ENCODE peak calls at places on chromosomes 6 and 20, in four cellular contexts. J, M, Z and K are unnamed samples.

GRCh38 chr20:23331450-23331849 is 19.1 kb upstream of the NXT1 start:
- DNase-seq in J (no peak), M (no peak), Z (no peak), K (no peak)

GRCh38 chr6:84902354-84902928 is 138.0 kb upstream of the TBX18 start:
- DNase-seq in J (no peak), M (no peak), Z (no peak), K (no peak)

GRCh38 chr6:4906942-4907300 is 96.9 kb downstream of the RPP40 start:
- DNase-seq in J (no peak), M (no peak), Z (no peak), K (no peak)

GRCh38 chr6:6648659-6649343 is 60.3 kb downstream of the LY86 start:
- DNase-seq in J (no peak), M (no peak), Z (no peak), K (no peak)

GRCh38 chr6:158061361-158061708 is 79.7 kb downstream of the SYNJ2 start:
- DNase-seq in J (no peak), M (no peak), Z (no peak), K (no peak)

GRCh38 chr6:10531942-10532341 is 10.8 kb downstream of the GCNT2 start:
- DNase-seq in J (no peak), M (no peak), Z (no peak), K (no peak)

GRCh38 chr20:53942121-53942816 is 128.1 kb downstream of the BCAS1 start:
- DNase-seq in J (no peak), M (no peak), Z (no peak), K (no peak)

GRCh38 chr6:446418-447366 is 55.1 kb downstream of the IRF4 start:
- DNase-seq in J (no peak), M (no peak), Z (no peak), K (no peak)

GRCh38 chr20:63070771-63071540 is 64.2 kb upstream of the BHLHE23 start:
- DNase-seq in J (no peak), M (no peak), Z (no peak), K (no peak)

GRCh38 chr6:163711615-163712568 is 297.4 kb downstream of the QKI start:
- DNase-seq in J (no peak), M (peak; percentile 83), Z (peak; percentile 36), K (no peak)

GRCh38 chr6:11194399-11195274 is 37.8 kb downstream of the NEDD9 start:
- DNase-seq in J (no peak), M (no peak), Z (peak; percentile 93), K (peak; percentile 70)

GRCh38 chr6:32416031-32416430 is 9.1 kb upstream of the BTNL2 start:
- DNase-seq in J (no peak), M (no peak), Z (no peak), K (no peak)

GRCh38 chr6:114042267-114043075 is 71.5 kb upstream of the HDAC2 start:
- DNase-seq in J (no peak), M (no peak), Z (no peak), K (no peak)

GRCh38 chr20:22430746-22431168 is 153.6 kb downstream of the FOXA2 start:
- DNase-seq in J (no peak), M (no peak), Z (no peak), K (no peak)

GRCh38 chr6:16684896-16685554 is 76.2 kb downstream of the ATXN1 start:
- DNase-seq in J (no peak), M (no peak), Z (peak; percentile 65), K (peak; percentile 75)

GRCh38 chr6:143127941-143128340 is 67.3 kb downstream of the AIG1 start:
- DNase-seq in J (no peak), M (no peak), Z (no peak), K (no peak)

GRCh38 chr6:45590751-45591184 is 213.0 kb upstream of the SUPT3H start:
- DNase-seq in J (no peak), M (no peak), Z (peak; percentile 8), K (peak; percentile 28)

GRCh38 chr6:24761851-24762250 is 12.9 kb upstream of the GMNN start:
- DNase-seq in J (no peak), M (no peak), Z (no peak), K (no peak)

GRCh38 chr6:24759718-24760117 is 15.0 kb upstream of the GMNN start:
- DNase-seq in J (no peak), M (no peak), Z (no peak), K (no peak)

GRCh38 chr6:24757610-24758009 is 17.1 kb upstream of the GMNN start:
- DNase-seq in J (no peak), M (no peak), Z (no peak), K (no peak)

GRCh38 chr6:24761193-24761835 is 13.4 kb upstream of the GMNN start:
- DNase-seq in J (no peak), M (no peak), Z (no peak), K (no peak)

GRCh38 chr6:24760210-24760609 is 14.5 kb upstream of the GMNN start:
- DNase-seq in J (no peak), M (no peak), Z (no peak), K (no peak)
- H3K9me3 ChIP-seq in J (no peaks in the 10 kb centered on the region), M (no peaks in the 10 kb centered on the region), Z (no peaks in the 10 kb centered on the region), K (no peaks in the 10 kb centered on the region)

GRCh38 chr6:137219664-137220252 is 573 bp upstream of the IFNGR1 start:
- DNase-seq in J (no peak), M (no peak), Z (no peak), K (no peak)

GRCh38 chr6:137216875-137217553 is 2.2 kb downstream of the IFNGR1 start:
- DNase-seq in J (peak; percentile 46), M (no peak), Z (no peak), K (no peak)

GRCh38 chr6:137217801-137218472 is 1.2 kb downstream of the IFNGR1 start:
- DNase-seq in J (no peak), M (peak; percentile 51), Z (peak; percentile 36), K (no peak)

GRCh38 chr6:137218473-137218916 is 690 bp downstream of the IFNGR1 start:
- DNase-seq in J (no peak), M (peak; percentile 51), Z (peak; percentile 83), K (peak; percentile 47)

DNA sequence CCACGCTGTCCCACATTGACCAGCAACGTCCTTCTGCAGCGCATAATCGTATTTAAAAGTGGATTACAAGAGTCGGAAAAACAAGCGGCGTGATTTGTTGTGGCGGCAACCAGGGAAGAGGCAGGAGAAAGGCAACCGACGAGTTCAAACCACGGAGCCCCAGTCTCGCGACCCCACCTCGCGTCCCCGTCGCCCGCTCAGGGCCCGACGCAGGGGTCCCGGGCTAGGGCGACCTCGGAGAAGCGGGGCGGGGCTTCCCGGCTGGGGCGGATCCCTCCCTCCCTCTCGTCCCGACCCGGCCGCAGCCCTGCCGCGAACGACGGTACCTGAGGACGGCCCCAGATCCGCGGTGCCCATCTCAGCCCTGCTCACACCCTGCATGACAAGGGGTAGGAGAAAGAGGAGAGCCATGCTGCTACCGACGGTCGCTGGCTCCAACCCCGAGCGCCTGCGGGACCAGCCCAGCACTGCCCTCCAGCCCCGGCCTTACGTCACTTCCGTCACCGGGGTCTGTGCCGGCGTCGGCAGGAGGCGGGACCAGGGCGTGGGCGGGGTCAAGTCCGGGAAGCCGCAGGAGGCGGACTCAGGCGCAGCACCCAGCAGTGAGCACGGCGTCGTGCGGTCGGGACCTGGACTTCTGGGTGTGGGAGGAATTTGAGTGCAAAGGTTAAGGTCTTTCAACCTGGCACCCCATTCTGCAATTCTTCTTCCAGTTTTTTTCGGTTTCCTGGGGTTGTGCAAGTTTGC is at the start of gene IFNGR1:
- DNase-seq in J (peak; percentile 98), M (peak; percentile 98), Z (peak; percentile 98), K (peak; percentile 96)
- H3K4me1 ChIP-seq in J (peaks cover 77% of the 10 kb centered on the region), M (peaks cover 87% of the 10 kb centered on the region), Z (peaks cover 46% of the 10 kb centered on the region), K (peaks cover 18% of the 10 kb centered on the region)

GRCh38 chr20:59661141-59661540 is 56.8 kb downstream of the PHACTR3 start:
- DNase-seq in J (peak; percentile 16), M (no peak), Z (no peak), K (no peak)

GRCh38 chr20:59663513-59663890 is 59.2 kb downstream of the PHACTR3 start:
- DNase-seq in J (no peak), M (no peak), Z (no peak), K (peak; percentile 36)

GRCh38 chr20:59662161-59662560 is 57.8 kb downstream of the PHACTR3 start:
- DNase-seq in J (no peak), M (no peak), Z (no peak), K (no peak)

GRCh38 chr20:59662856-59663512 is 58.6 kb downstream of the PHACTR3 start:
- DNase-seq in J (peak; percentile 8), M (no peak), Z (no peak), K (peak; percentile 6)

GRCh38 chr20:59661621-59662020 is 57.3 kb downstream of the PHACTR3 start:
- DNase-seq in J (peak; percentile 9), M (no peak), Z (no peak), K (no peak)
- H3K9me3 ChIP-seq in J (peaks cover 20% of the 10 kb centered on the region), M (peaks cover 17% of the 10 kb centered on the region), Z (peaks cover 29% of the 10 kb centered on the region), K (no peaks in the 10 kb centered on the region)

GRCh38 chr20:62020935-62021701 is 44.6 kb downstream of the TAF4 start:
- DNase-seq in J (no peak), M (peak; percentile 42), Z (no peak), K (no peak)
- H3K4me1 ChIP-seq in J (peaks cover 39% of the 10 kb centered on the region), M (peaks cover 42% of the 10 kb centered on the region), Z (peaks cover 36% of the 10 kb centered on the region), K (no peaks in the 10 kb centered on the region)

GRCh38 chr20:41580384-41580783 is 37.8 kb downstream of the CHD6 start:
- DNase-seq in J (no peak), M (no peak), Z (no peak), K (no peak)
- H3K9me3 ChIP-seq in J (no peaks in the 10 kb centered on the region), M (no peaks in the 10 kb centered on the region), Z (no peaks in the 10 kb centered on the region), K (no peaks in the 10 kb centered on the region)

GRCh38 chr20:58555078-58555765 is 40.0 kb upstream of the APCDD1L start:
- DNase-seq in J (no peak), M (no peak), Z (peak; percentile 85), K (peak; percentile 70)

GRCh38 chr20:58553166-58553696 is 38.0 kb upstream of the APCDD1L start:
- DNase-seq in J (no peak), M (no peak), Z (no peak), K (peak; percentile 27)

GRCh38 chr20:58552366-58552934 is 37.3 kb upstream of the APCDD1L start:
- DNase-seq in J (no peak), M (no peak), Z (no peak), K (no peak)

GRCh38 chr20:58554541-58554940 is 39.3 kb upstream of the APCDD1L start:
- DNase-seq in J (no peak), M (no peak), Z (no peak), K (no peak)

GRCh38 chr20:58553841-58554240 is 38.6 kb upstream of the APCDD1L start:
- DNase-seq in J (no peak), M (no peak), Z (peak; percentile 88), K (peak; percentile 39)
- H3K4me1 ChIP-seq in J (peaks cover 8% of the 10 kb centered on the region), M (no peaks in the 10 kb centered on the region), Z (peaks cover 24% of the 10 kb centered on the region), K (peaks cover 39% of the 10 kb centered on the region)